ENCODE peak calls at places on chromosomes 3 and 15, in eight cellular contexts. Y is GM03348; L is GM12865; X is NCI-H524 treated with DMSO at 0.1 percent for 48 hours; H is GF-D8; G is germinal center; E is activated CD8-positive, alpha-beta T cell treated with anti-CD3 and anti-CD28 coated beads for 36 hours; S is natural killer cell treated with Interleukin-12 subunit alpha and Interleukin-12 subunit beta and Interleukin-15 and Interleukin-18, amount 100 ng/mL, for 72 hours. Q is an unnamed sample.

GRCh38 chr3:169554606-169555005 is 108.9 kb downstream of the MECOM start:
- DNase-seq in G (no peak), H (no peak), S (no peak), X (no peak), Y (no peak), L (no peak), E (no peak), Q (no peak)

GRCh38 chr3:13141991-13142412 is 68.8 kb upstream of the IQSEC1 start:
- DNase-seq in S (no peak), X (no peak), H (no peak), E (peak), L (peak), G (no peak), Y (peak), Q (no peak)

GRCh38 chr3:177144922-177145321 is 52.4 kb downstream of the TBL1XR1 start:
- DNase-seq in L (peak), S (no peak), Y (no peak), H (no peak), G (peak), X (no peak), E (no peak), Q (no peak)

GRCh38 chr3:113233497-113233896 is 22.1 kb downstream of the BOC start:
- DNase-seq in E (no peak), G (no peak), X (no peak), H (no peak), L (no peak), Y (no peak), S (no peak), Q (no peak)

GRCh38 chr3:170054204-170054603 is 16.4 kb downstream of the GPR160 start:
- DNase-seq in X (no peak), L (peak), H (no peak), G (peak), E (no peak), Y (no peak), S (no peak), Q (no peak)

GRCh38 chr3:119594066-119594465 is 3.6 kb upstream of the PLA1A start:
- DNase-seq in H (no peak), Y (no peak), L (no peak), G (no peak), S (no peak), E (no peak), X (no peak), Q (no peak)

GRCh38 chr3:112633757-112634156 is 7.2 kb downstream of the CCDC80 start:
- DNase-seq in Y (no peak), X (no peak), S (no peak), E (no peak), G (no peak), H (no peak), L (no peak), Q (no peak)

GRCh38 chr3:183253961-183254815 is 1.1 kb downstream of the B3GNT5 start:
- DNase-seq in E (peak), H (no peak), G (no peak), X (no peak), Y (peak), L (no peak), S (peak), Q (peak)

GRCh38 chr3:173191611-173192010 is 50.6 kb upstream of the SPATA16 start:
- DNase-seq in G (no peak), L (no peak), S (no peak), Y (no peak), H (no peak), X (peak), E (no peak), Q (no peak)

GRCh38 chr3:186946756-186947375 is 16.5 kb downstream of the ST6GAL1 start:
- DNase-seq in G (peak), L (peak), H (no peak), Y (no peak), E (no peak), X (no peak), S (no peak), Q (no peak)

GRCh38 chr3:158491968-158492367 is 79.0 kb upstream of the MLF1 start:
- DNase-seq in Y (no peak), E (peak), G (no peak), X (no peak), L (no peak), H (no peak), S (no peak), Q (no peak)

GRCh38 chr15:68032672-68033071 is 21.4 kb upstream of the PIAS1 start:
- DNase-seq in G (no peak), S (no peak), L (peak), Y (no peak), E (no peak), H (no peak), X (no peak), Q (no peak)

GRCh38 chr3:171874251-171874679 is 31.1 kb downstream of the TMEM212 start:
- DNase-seq in H (no peak), X (no peak), Y (peak), S (no peak), G (no peak), L (no peak), E (no peak), Q (no peak)

GRCh38 chr15:45522931-45523331 is 376 bp upstream of the SLC30A4 start:
- DNase-seq in E (peak), S (no peak), G (no peak), L (peak), H (no peak), X (peak), Y (no peak), Q (peak)

GRCh38 chr15:36591534-36592411 is 12.3 kb downstream of the CDIN1 start:
- DNase-seq in E (no peak), L (no peak), S (no peak), H (no peak), Y (peak), X (no peak), G (no peak), Q (no peak)

GRCh38 chr3:104397713-104398112 is 969.0 kb upstream of the ALCAM start:
- DNase-seq in G (no peak), L (no peak), S (no peak), H (no peak), X (no peak), E (no peak), Y (no peak), Q (no peak)

GRCh38 chr15:72319360-72319984 is 485 bp downstream of the CELF6 start:
- DNase-seq in E (peak), L (peak), S (peak), Y (peak), H (no peak), G (peak), X (no peak), Q (peak)

GRCh38 chr15:51732661-51733060 is 4.8 kb downstream of the LYSMD2 start:
- DNase-seq in G (no peak), E (no peak), L (no peak), Y (no peak), S (no peak), H (no peak), X (no peak), Q (no peak)